ENCODE peak calls at places on chromosomes 4 and X, in nine cellular contexts. J, H, T, V, X, E, K, F and N are unnamed samples.

GRCh38 chrX:72358313-72358712 is 52.6 kb upstream of the CITED1 start:
- DNase-seq in J (no peak), H (no peak), T (no peak), V (peak; percentile 75), X (peak; percentile 59), E (no peak), K (no peak), F (no peak), N (no peak)

GRCh38 chrX:123906557-123907316 is 46.9 kb downstream of the XIAP start:
- DNase-seq in J (no peak), H (no peak), T (no peak), V (peak; percentile 31), X (peak; percentile 24), E (no peak), K (no peak), F (no peak), N (no peak)

GRCh38 chrX:121356850-121357171 is 309.4 kb downstream of the GLUD2 start:
- DNase-seq in J (no peak), H (no peak), T (peak; percentile 50), V (no peak), X (no peak), E (no peak), K (no peak), F (no peak), N (no peak)

GRCh38 chrX:145609951-145610511 is 207.6 kb upstream of the SLITRK2 start:
- DNase-seq in J (no peak), H (no peak), T (no peak), V (no peak), X (peak; percentile 77), E (no peak), K (no peak), F (no peak), N (no peak)

GRCh38 chr4:131584587-131584986 is 1564.5 kb upstream of the PCDH10 start:
- DNase-seq in J (no peak), H (no peak), T (no peak), V (no peak), X (no peak), E (no peak), K (no peak), F (no peak), N (no peak)

GRCh38 chr4:120809518-120809917 is 113.0 kb downstream of the PRDM5 start:
- DNase-seq in J (no peak), H (no peak), T (no peak), V (no peak), X (no peak), E (no peak), K (no peak), F (no peak), N (no peak)

GRCh38 chr4:155512812-155513211 is 136.0 kb upstream of the MAP9 start:
- DNase-seq in J (no peak), H (no peak), T (no peak), V (no peak), X (peak; percentile 32), E (no peak), K (no peak), F (no peak), N (no peak)

GRCh38 chr4:169899295-169899694 is 126.9 kb downstream of the MFAP3L start:
- DNase-seq in J (no peak), H (no peak), T (no peak), V (peak; percentile 46), X (peak; percentile 91), E (no peak), K (no peak), F (no peak), N (no peak)